ENCODE peak calls at places on chromosomes 13 and 19, in ten cellular contexts. B is mucosa of gallbladder; L is AG10803; T is NCI-H345; K is GM19239; O is ascending aorta; Y is EL; R is stimulated activated CD4-positive, alpha-beta T cell treated with anti-CD3 and anti-CD28 coated beads, TNF-alpha, amount 100 ng/mL, for 1 hour; W is GM06990; F is cardiac fibroblast. P is an unnamed sample.
A peak's percentile ranks its signal among the peaks of the same experiment; 100 is the strongest.

GRCh38 chr19:4803736-4804695 is 12.5 kb downstream of the FEM1A start:
- DNase-seq in L (peak; percentile 25), R (peak; percentile 34), Y (peak; percentile 56), W (peak; percentile 58), F (peak; percentile 51), K (no peak), O (no peak), T (peak; percentile 53), B (no peak), P (peak; percentile 37)

GRCh38 chr19:49357186-49357585 is 5.0 kb downstream of the TEAD2 start:
- DNase-seq in T (no peak), F (no peak), R (no peak), B (no peak), O (no peak), Y (no peak), L (no peak), K (no peak), W (no peak), P (no peak)

GRCh38 chr13:99276706-99277105 is 18.5 kb upstream of the GPR18 start:
- DNase-seq in Y (no peak), L (no peak), B (no peak), O (no peak), F (no peak), K (no peak), T (no peak), R (no peak), W (no peak), P (no peak)

GRCh38 chr19:34712606-34713261 is 21.3 kb upstream of the ZNF181 start:
- DNase-seq in L (peak; percentile 81), T (peak; percentile 82), R (peak; percentile 25), O (peak; percentile 67), F (peak; percentile 89), Y (peak; percentile 74), W (no peak), K (peak; percentile 18), B (peak; percentile 76), P (peak; percentile 82)

GRCh38 chr19:3699741-3700241 is 477 bp downstream of the PIP5K1C start:
- DNase-seq in O (no peak), W (no peak), L (no peak), T (no peak), K (no peak), B (no peak), R (no peak), F (no peak), Y (no peak), P (no peak)

GRCh38 chr13:98279473-98280175 is 102.6 kb upstream of the RNF113B start:
- DNase-seq in W (peak; percentile 18), O (no peak), Y (no peak), T (no peak), L (no peak), R (no peak), K (no peak), B (peak; percentile 30), F (no peak), P (no peak)

GRCh38 chr19:55070755-55071502 is 4.7 kb upstream of the EPS8L1 start:
- DNase-seq in R (no peak), T (no peak), O (no peak), W (no peak), L (peak; percentile 37), F (peak; percentile 38), K (no peak), B (peak; percentile 68), Y (peak; percentile 80), P (peak; percentile 58)

GRCh38 chr19:791605-792360 is 5.5 kb upstream of the PTBP1 start:
- DNase-seq in O (no peak), R (no peak), L (no peak), T (no peak), W (no peak), F (peak; percentile 40), K (no peak), B (no peak), Y (no peak), P (no peak)

GRCh38 chr19:30341646-30342201 is 30.5 kb upstream of the ZNF536 start:
- DNase-seq in Y (no peak), K (no peak), W (no peak), R (no peak), B (no peak), T (no peak), O (no peak), F (no peak), L (peak; percentile 71), P (no peak)

GRCh38 chr19:45469835-45470146 is 2.0 kb downstream of the FOSB start:
- DNase-seq in L (no peak), B (no peak), K (peak; percentile 78), T (peak; percentile 75), Y (no peak), R (no peak), W (no peak), F (no peak), O (no peak), P (no peak)

GRCh38 chr19:19209372-19209771 is 2.4 kb upstream of the NCAN start:
- DNase-seq in R (no peak), Y (no peak), K (no peak), O (no peak), F (no peak), T (peak; percentile 40), B (no peak), L (no peak), W (no peak), P (no peak)

GRCh38 chr13:99796175-99796819 is 175.3 kb downstream of the ZIC5 start:
- DNase-seq in O (no peak), B (peak; percentile 29), K (no peak), Y (peak; percentile 50), L (peak; percentile 24), W (no peak), F (peak; percentile 30), T (no peak), R (no peak), P (peak; percentile 32)

GRCh38 chr19:46721269-46722003 is 4.5 kb upstream of the PRKD2 start:
- DNase-seq in F (no peak), R (no peak), Y (no peak), O (no peak), K (no peak), B (no peak), L (no peak), W (no peak), T (no peak), P (no peak)

GRCh38 chr13:50414640-50415039 is 399.4 kb downstream of the KCNRG start:
- DNase-seq in T (no peak), L (no peak), F (no peak), K (no peak), R (no peak), O (no peak), W (no peak), B (no peak), Y (no peak), P (no peak)

GRCh38 chr13:48233886-48234488 is 981 bp downstream of the ITM2B start:
- DNase-seq in R (no peak), F (peak; percentile 72), K (no peak), L (peak; percentile 46), Y (no peak), W (no peak), O (no peak), T (no peak), B (no peak), P (peak; percentile 61)

GRCh38 chr19:12754465-12755196 is 3.0 kb downstream of the BEST2 start:
- DNase-seq in Y (no peak), B (no peak), K (no peak), T (no peak), F (no peak), R (no peak), O (no peak), W (no peak), L (no peak), P (no peak)

GRCh38 chr19:28454083-28454482 is 758.9 kb downstream of the UQCRFS1 start:
- DNase-seq in W (no peak), K (no peak), F (no peak), O (no peak), B (no peak), T (no peak), R (no peak), Y (no peak), L (no peak), P (no peak)

GRCh38 chr19:7069904-7070226 is 362 bp downstream of the ZNF557 start:
- DNase-seq in K (no peak), Y (no peak), T (no peak), W (no peak), R (no peak), F (peak; percentile 9), L (peak; percentile 10), O (no peak), B (no peak), P (no peak)

GRCh38 chr19:55084416-55084815 is 8.7 kb downstream of the EPS8L1 start:
- DNase-seq in O (no peak), B (no peak), R (no peak), L (no peak), K (no peak), T (no peak), W (no peak), Y (no peak), F (no peak), P (no peak)